ENCODE peak calls at places on chromosomes 16 and 17, in ten cellular contexts. J is NCI-H510A treated with DMSO at 0.1 percent for 48 hours; H is CD4-positive, CD25-positive, alpha-beta regulatory T cell; O is pancreas; F is activated CD4-positive, alpha-beta T cell treated with anti-CD3 and anti-CD28 coated beads, Interleukin-2, amount 50 U/mL, for 48 hours; N is effector CD4-positive, alpha-beta T cell; Z is stimulated activated CD4-positive, alpha-beta T cell treated with anti-CD3 and anti-CD28 coated beads, Interleukin-15, amount 100 ng/mL, for 1 hour; A is NCI-H1105; R is GM03348; Q is HFFc6. I is an unnamed sample.

GRCh38 chr16:9790199-9790598 is 392.0 kb downstream of the GRIN2A start:
- DNase-seq in F (no peak), H (no peak), N (no peak), Q (no peak), O (no peak), A (no peak), Z (no peak), J (no peak), R (no peak), I (no peak)

GRCh38 chr16:84486551-84487235 is 17.8 kb downstream of the MEAK7 start:
- DNase-seq in F (no peak), N (no peak), Z (no peak), J (no peak), Q (no peak), R (no peak), A (no peak), H (no peak), O (no peak), I (peak; percentile 14)

GRCh38 chr16:87195190-87195589 is 122.0 kb downstream of the C16orf95 start:
- DNase-seq in Z (no peak), N (no peak), O (no peak), A (no peak), F (no peak), Q (no peak), H (no peak), J (no peak), R (no peak), I (no peak)

GRCh38 chr17:16091773-16092172 is 92.1 kb downstream of the TTC19 start:
- DNase-seq in J (no peak), Q (no peak), H (no peak), A (no peak), N (no peak), R (no peak), O (no peak), Z (no peak), F (no peak), I (no peak)

GRCh38 chr17:45782889-45783592 is 1.1 kb upstream of the CRHR1 start:
- DNase-seq in Q (no peak), N (no peak), Z (peak; percentile 34), O (no peak), A (peak; percentile 60), F (peak; percentile 59), J (peak; percentile 60), H (peak; percentile 13), R (no peak), I (no peak)

GRCh38 chr17:52604105-52604504 is 445.6 kb upstream of the CA10 start:
- DNase-seq in N (no peak), R (no peak), F (no peak), Q (no peak), H (no peak), A (no peak), O (no peak), J (no peak), Z (no peak), I (no peak)

GRCh38 chr17:46903762-46904672 is 18.9 kb upstream of the GOSR2 start:
- DNase-seq in N (no peak), Z (no peak), F (no peak), H (no peak), Q (no peak), R (no peak), J (no peak), A (no peak), O (no peak), I (no peak)

GRCh38 chr16:81555660-81556059 is 111.1 kb downstream of the CMIP start:
- DNase-seq in A (no peak), F (no peak), R (no peak), J (no peak), O (no peak), H (no peak), N (no peak), Q (no peak), Z (no peak), I (no peak)

GRCh38 chr17:41520821-41521521 is 2.3 kb upstream of the KRT15 start:
- DNase-seq in A (peak; percentile 96), Z (no peak), R (no peak), O (peak; percentile 42), J (no peak), N (no peak), F (no peak), H (no peak), Q (no peak), I (peak; percentile 78)

GRCh38 chr16:87874639-87875472 is 5.5 kb upstream of the SLC7A5 start:
- DNase-seq in F (peak; percentile 87), R (no peak), Z (peak; percentile 66), H (peak; percentile 86), O (no peak), Q (no peak), A (no peak), J (no peak), N (no peak), I (no peak)

GRCh38 chr16:26993988-26994387 is 72.7 kb upstream of the C16orf82 start:
- DNase-seq in J (no peak), F (no peak), Z (no peak), Q (peak; percentile 52), O (no peak), H (no peak), R (peak; percentile 60), N (no peak), A (no peak), I (no peak)

GRCh38 chr17:4326608-4327007 is 39.9 kb downstream of the UBE2G1 start:
- DNase-seq in N (no peak), F (no peak), Q (no peak), H (no peak), J (no peak), A (no peak), R (no peak), O (no peak), Z (no peak), I (no peak)

GRCh38 chr16:8581923-8582580 is 8.3 kb downstream of the TMEM114 start:
- DNase-seq in O (no peak), F (no peak), Z (no peak), Q (no peak), A (no peak), N (no peak), R (no peak), J (no peak), H (no peak), I (no peak)

GRCh38 chr16:67967183-67967955 is 1.1 kb downstream of the SLC12A4 start:
- DNase-seq in A (no peak), Q (peak; percentile 45), J (peak; percentile 21), N (no peak), Z (no peak), H (peak; percentile 34), F (peak; percentile 32), O (no peak), R (peak; percentile 31), I (no peak)

GRCh38 chr17:75845058-75845711 is 981 bp upstream of the UNC13D start:
- DNase-seq in R (peak; percentile 85), J (peak; percentile 66), N (peak; percentile 51), A (peak; percentile 1), Q (peak; percentile 54), H (peak; percentile 78), Z (peak; percentile 52), F (peak; percentile 84), O (peak; percentile 98), I (peak; percentile 90)

GRCh38 chr17:69012895-69013805 is 47.6 kb downstream of the ABCA9 start:
- DNase-seq in H (no peak), F (no peak), N (no peak), Z (no peak), R (peak; percentile 12), J (no peak), A (no peak), Q (no peak), O (no peak), I (no peak)

GRCh38 chr17:31494259-31495048 is 103.0 kb downstream of the RAB11FIP4 start:
- DNase-seq in Q (no peak), F (peak; percentile 67), N (peak; percentile 56), Z (no peak), R (no peak), H (peak; percentile 96), J (no peak), A (no peak), O (no peak), I (peak; percentile 57)

GRCh38 chr17:77068915-77069314 is 71.9 kb upstream of the SEC14L1 start:
- DNase-seq in A (no peak), F (no peak), J (no peak), H (no peak), Q (no peak), N (no peak), O (no peak), Z (no peak), R (no peak), I (no peak)

GRCh38 chr17:78507526-78507925 is 69.7 kb downstream of the DNAH17 start:
- DNase-seq in O (peak; percentile 30), J (no peak), H (no peak), Z (no peak), A (no peak), Q (no peak), F (no peak), R (no peak), N (no peak), I (no peak)

GRCh38 chr17:79930786-79931516 is 91.7 kb upstream of the CBX4 start:
- DNase-seq in O (no peak), J (no peak), A (no peak), H (no peak), Z (no peak), N (no peak), Q (no peak), R (no peak), F (no peak), I (no peak)

GRCh38 chr16:75591001-75591852 is 25.0 kb downstream of the GABARAPL2 start:
- DNase-seq in R (peak; percentile 80), A (no peak), O (no peak), J (no peak), H (no peak), Q (peak; percentile 56), N (no peak), F (no peak), Z (no peak), I (peak; percentile 22)

GRCh38 chr16:20868890-20869289 is 31.3 kb downstream of the DCUN1D3 start:
- DNase-seq in R (peak; percentile 83), F (no peak), Z (no peak), Q (peak; percentile 46), J (no peak), H (no peak), A (no peak), N (no peak), O (peak; percentile 92), I (peak; percentile 80)